ENCODE peak calls at places on chromosomes 11 and 22, in six cellular contexts. Z is IMR-90, O is adrenal gland, S is body of pancreas, V is endothelial cell of umbilical vein, P is sigmoid colon. L is an unnamed sample.

GRCh38 chr11:73249858-73250773 is 22.0 kb upstream of the P2RY6 start:
- DNase-seq in Z (no peak), O (no peak), S (no peak), V (no peak), P (peak; percentile 38), L (no peak)

GRCh38 chr22:41831828-41832552 is 915 bp upstream of the SREBF2 start:
- DNase-seq in Z (peak; percentile 24), O (no peak), S (no peak), V (no peak), P (no peak), L (no peak)

GRCh38 chr11:10181811-10182210 is 112.2 kb downstream of the SBF2 start:
- DNase-seq in Z (peak; percentile 36), O (no peak), S (no peak), V (peak; percentile 48), P (no peak), L (no peak)

GRCh38 chr22:37549704-37550059 is 10.6 kb upstream of the CDC42EP1 start:
- DNase-seq in Z (peak; percentile 50), O (peak; percentile 79), S (peak; percentile 93), V (peak; percentile 86), P (no peak), L (no peak)

GRCh38 chr11:134252539-134253188 is 488 bp downstream of the THYN1 start:
- DNase-seq in Z (peak; percentile 57), O (no peak), S (no peak), V (no peak), P (no peak), L (peak; percentile 75)

GRCh38 chr11:113331988-113332387 is 17.6 kb downstream of the TTC12 start:
- DNase-seq in Z (no peak), O (no peak), S (no peak), V (no peak), P (no peak), L (no peak)

GRCh38 chr11:11552688-11553087 is 69.1 kb downstream of the GALNT18 start:
- DNase-seq in Z (no peak), O (no peak), S (peak; percentile 38), V (no peak), P (no peak), L (no peak)

GRCh38 chr11:30313580-30313979 is 9.3 kb upstream of the ARL14EP start:
- DNase-seq in Z (no peak), O (no peak), S (no peak), V (no peak), P (no peak), L (no peak)

GRCh38 chr11:129930306-129930705 is 34.9 kb upstream of the NFRKB start:
- DNase-seq in Z (peak; percentile 33), O (no peak), S (no peak), V (peak; percentile 8), P (no peak), L (peak; percentile 8)

GRCh38 chr22:32200752-32201151 is 4.1 kb downstream of the RFPL2 start:
- DNase-seq in Z (no peak), O (no peak), S (no peak), V (no peak), P (no peak), L (no peak)

GRCh38 chr11:102138677-102139076 is 28.4 kb downstream of the YAP1 start:
- DNase-seq in Z (peak; percentile 92), O (no peak), S (no peak), V (no peak), P (no peak), L (no peak)

GRCh38 chr11:109940816-109941215 is 152.4 kb upstream of the ZC3H12C start:
- DNase-seq in Z (peak; percentile 97), O (no peak), S (no peak), V (peak; percentile 11), P (no peak), L (no peak)

GRCh38 chr11:131370090-131370751 is at the start of gene NTM:
- DNase-seq in Z (peak; percentile 7), O (peak; percentile 74), S (peak; percentile 63), V (no peak), P (peak; percentile 77), L (no peak)

GRCh38 chr22:46746620-46747019 is 8.6 kb upstream of the CERK start:
- DNase-seq in Z (no peak), O (no peak), S (peak; percentile 61), V (no peak), P (no peak), L (no peak)

GRCh38 chr22:28349114-28349513 is 330.5 kb downstream of the TTC28 start:
- DNase-seq in Z (no peak), O (no peak), S (no peak), V (no peak), P (no peak), L (no peak)

GRCh38 chr11:109864161-109864661 is 229.0 kb upstream of the ZC3H12C start:
- DNase-seq in Z (no peak), O (no peak), S (no peak), V (no peak), P (no peak), L (no peak)

GRCh38 chr11:61532136-61533038 is 23.8 kb downstream of the LRRC10B start:
- DNase-seq in Z (no peak), O (no peak), S (peak; percentile 49), V (peak; percentile 25), P (no peak), L (peak; percentile 59)

GRCh38 chr22:39916496-39916895 is 15.6 kb downstream of the GRAP2 start:
- DNase-seq in Z (no peak), O (no peak), S (no peak), V (no peak), P (no peak), L (no peak)

GRCh38 chr11:3134651-3135490 is 30.2 kb downstream of the OSBPL5 start:
- DNase-seq in Z (no peak), O (no peak), S (peak; percentile 16), V (no peak), P (peak; percentile 65), L (no peak)

GRCh38 chr11:13534358-13534757 is 38.6 kb upstream of the PTH start:
- DNase-seq in Z (no peak), O (no peak), S (no peak), V (no peak), P (no peak), L (no peak)

DNA sequence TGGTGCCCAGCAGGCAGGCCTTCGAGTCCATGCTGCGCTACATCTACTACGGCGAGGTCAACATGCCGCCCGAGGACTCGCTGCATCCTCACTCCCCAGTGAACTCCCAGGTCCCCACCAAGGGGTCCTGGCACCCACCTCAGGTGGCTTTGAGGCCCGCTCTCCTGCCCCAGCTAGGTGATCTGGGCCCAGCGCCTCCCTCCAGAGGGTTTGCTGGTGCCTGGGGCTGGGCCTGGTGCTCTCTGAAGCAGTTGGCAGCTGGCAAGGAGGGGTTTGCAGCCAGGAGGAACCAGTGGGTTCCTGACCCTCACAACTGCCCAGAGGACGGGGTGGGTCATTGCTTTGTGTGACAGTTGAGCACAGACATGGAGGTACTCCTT is 5.9 kb downstream of the THAP7 start:
- DNase-seq in Z (no peak), O (no peak), S (no peak), V (no peak), P (no peak), L (no peak)
- TF ChIP-seq POLR2A in Z (no peak), O (no peak), S (no peak), V (no peak), P (no peak), L (no peak)

GRCh38 chr11:76445122-76446084 is 585 bp downstream of the EMSY start:
- DNase-seq in Z (peak; percentile 90), O (peak; percentile 75), S (peak; percentile 63), V (peak; percentile 95), P (peak; percentile 87), L (peak; percentile 86)
- TF ChIP-seq POLR2A in Z (peak; percentile 89), O (no peak), S (no peak), V (peak; percentile 85), P (no peak), L (no peak)

GRCh38 chr22:36327922-36328551 is 59.7 kb downstream of the MYH9 start:
- DNase-seq in Z (peak; percentile 78), O (no peak), S (peak; percentile 88), V (peak; percentile 54), P (peak; percentile 90), L (no peak)

GRCh38 chr22:36324414-36324813 is 63.4 kb downstream of the MYH9 start:
- DNase-seq in Z (no peak), O (no peak), S (no peak), V (no peak), P (no peak), L (no peak)

GRCh38 chr22:36325163-36326031 is 62.4 kb downstream of the MYH9 start:
- DNase-seq in Z (peak; percentile 86), O (no peak), S (peak; percentile 57), V (peak; percentile 64), P (peak; percentile 93), L (peak; percentile 18)

GRCh38 chr22:36328635-36329216 is 59.0 kb downstream of the MYH9 start:
- DNase-seq in Z (peak; percentile 96), O (peak; percentile 83), S (peak; percentile 84), V (peak; percentile 84), P (peak; percentile 94), L (peak; percentile 50)

DNA sequence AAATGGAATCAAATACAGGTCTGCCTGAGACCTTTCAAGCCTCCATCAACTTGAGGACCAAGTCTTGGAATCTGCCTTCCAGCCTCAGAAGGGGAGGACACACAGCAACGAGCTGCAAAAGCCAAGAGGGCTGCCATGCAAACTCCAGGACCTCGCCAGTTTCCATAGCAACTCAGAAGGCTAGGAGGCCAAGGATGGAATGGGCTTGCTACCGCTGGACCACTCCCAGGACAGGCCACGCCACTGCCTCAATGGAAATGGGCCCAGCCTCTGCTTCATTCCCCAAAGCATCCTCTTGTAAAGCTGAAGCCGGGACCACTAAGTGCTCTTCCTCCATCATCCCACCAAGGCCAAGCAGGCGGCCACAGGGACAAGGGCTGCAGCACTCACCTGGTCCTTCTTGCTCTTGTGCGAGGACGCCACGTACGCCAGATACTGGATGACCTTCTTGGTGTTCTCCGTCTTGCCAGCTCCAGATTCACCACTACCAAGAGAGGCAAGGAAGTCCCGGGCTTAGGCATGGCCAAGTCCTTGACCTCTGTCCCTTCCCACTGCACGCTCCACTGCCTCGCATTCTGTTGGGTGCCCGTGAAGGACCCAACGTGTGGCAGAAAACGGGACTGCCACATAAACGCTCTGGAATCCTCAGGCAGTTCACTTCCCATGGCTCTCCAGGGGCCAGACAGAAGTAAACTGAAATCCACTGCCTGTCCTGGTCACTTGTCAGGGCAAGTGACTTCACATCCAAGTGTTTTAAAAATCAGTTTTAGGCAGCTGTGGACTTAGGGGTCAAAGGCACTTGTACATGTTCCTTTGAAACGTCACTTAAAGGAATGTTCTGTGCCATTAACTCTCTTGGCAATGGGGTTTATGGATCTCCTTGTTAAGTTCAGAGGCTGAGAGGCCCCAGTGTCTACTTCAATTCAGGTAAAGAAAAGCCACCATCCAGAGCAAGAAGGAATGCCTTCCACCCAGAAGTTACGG is 61.3 kb downstream of the MYH9 start:
- DNase-seq in Z (no peak), O (no peak), S (no peak), V (no peak), P (no peak), L (no peak)
- TF ChIP-seq POLR2A in Z (no peak), O (no peak), S (no peak), V (peak; percentile 23), P (no peak), L (no peak)

GRCh38 chr11:126438691-126439090 is 83.2 kb downstream of the ST3GAL4 start:
- DNase-seq in Z (no peak), O (no peak), S (no peak), V (no peak), P (no peak), L (no peak)

GRCh38 chr11:126442523-126442922 is 87.0 kb downstream of the ST3GAL4 start:
- DNase-seq in Z (no peak), O (no peak), S (no peak), V (no peak), P (no peak), L (no peak)

GRCh38 chr11:126443120-126443519 is 87.6 kb downstream of the ST3GAL4 start:
- DNase-seq in Z (no peak), O (no peak), S (no peak), V (no peak), P (no peak), L (no peak)

GRCh38 chr11:126440276-126440675 is 84.8 kb downstream of the ST3GAL4 start:
- DNase-seq in Z (no peak), O (no peak), S (no peak), V (no peak), P (no peak), L (no peak)

GRCh38 chr11:126440792-126441514 is 85.5 kb downstream of the ST3GAL4 start:
- DNase-seq in Z (peak; percentile 59), O (peak; percentile 83), S (peak; percentile 79), V (peak; percentile 74), P (peak; percentile 86), L (peak; percentile 68)
- TF ChIP-seq POLR2A in Z (no peak), O (no peak), S (no peak), V (no peak), P (no peak), L (no peak)

L was measured in erythroblast.